ENCODE peak calls at places on chromosome 9, in five cellular contexts. B is uterus, N is spleen, Z is left ventricle myocardium inferior, O is fibroblast of lung. U is an unnamed sample. For H3K9me3, the result is how much of the 10 kb centered on the place peaks cover.

GRCh38 chr9:99184073-99184426 is 37.7 kb downstream of the ALG2 start:
- DNase-seq in B (peak), N (no peak), Z (peak), O (no peak), U (no peak)

GRCh38 chr9:114289571-114290481 is 33.1 kb upstream of the ORM1 start:
- DNase-seq in B (peak), N (peak), Z (peak), O (no peak), U (no peak)

GRCh38 chr9:113568081-113568435 is 104.5 kb downstream of the RGS3 start:
- DNase-seq in B (no peak), N (peak), Z (no peak), O (no peak), U (peak)

GRCh38 chr9:116075191-116075590 is 78.4 kb upstream of the PAPPA start:
- DNase-seq in B (no peak), N (no peak), Z (no peak), O (peak), U (no peak)

GRCh38 chr9:85433046-85433445 is 308.7 kb downstream of the AGTPBP1 start:
- DNase-seq in B (no peak), N (no peak), Z (no peak), O (no peak), U (no peak)

GRCh38 chr9:80076105-80076504 is 504.3 kb downstream of the TLE4 start:
- DNase-seq in B (no peak), N (no peak), Z (no peak), O (no peak), U (no peak)

GRCh38 chr9:5195450-5195849 is 10.0 kb upstream of the INSL6 start:
- DNase-seq in B (no peak), N (no peak), Z (no peak), O (no peak), U (no peak)

GRCh38 chr9:77763566-77763965 is 115.4 kb upstream of the GNA14 start:
- DNase-seq in B (no peak), N (no peak), Z (no peak), O (no peak), U (no peak)

GRCh38 chr9:37971107-37971459 is 67.2 kb upstream of the SLC25A51 start:
- DNase-seq in B (no peak), N (peak), Z (no peak), O (peak), U (no peak)

GRCh38 chr9:70535546-70536323 is 121.3 kb upstream of the KLF9 start:
- DNase-seq in B (no peak), N (no peak), Z (no peak), O (no peak), U (no peak)

GRCh38 chr9:91347370-91347769 is 14.3 kb downstream of the AUH start:
- DNase-seq in B (no peak), N (no peak), Z (no peak), O (no peak), U (no peak)

GRCh38 chr9:77846957-77847574 is 184.5 kb downstream of the GNAQ start:
- DNase-seq in B (no peak), N (no peak), Z (no peak), O (peak), U (no peak)

GRCh38 chr9:133539434-133539833 is 4.9 kb downstream of the ADAMTSL2 start:
- DNase-seq in B (peak), N (no peak), Z (peak), O (no peak), U (no peak)

GRCh38 chr9:91354846-91355245 is 6.9 kb downstream of the AUH start:
- DNase-seq in B (no peak), N (no peak), Z (no peak), O (no peak), U (no peak)

GRCh38 chr9:110622368-110622767 is 42.8 kb upstream of the SVEP1 start:
- DNase-seq in B (no peak), N (no peak), Z (no peak), O (no peak), U (no peak)

GRCh38 chr9:127568618-127568970 is 43.5 kb upstream of the STXBP1 start:
- DNase-seq in B (no peak), N (no peak), Z (no peak), O (no peak), U (no peak)

GRCh38 chr9:4887556-4887955 is 94.8 kb downstream of the RCL1 start:
- DNase-seq in B (no peak), N (no peak), Z (no peak), O (peak), U (peak)

GRCh38 chr9:36566813-36567217 is 5.9 kb upstream of the MELK start:
- DNase-seq in B (no peak), N (peak), Z (no peak), O (peak), U (peak)

GRCh38 chr9:138045541-138046490 is 168.2 kb downstream of the CACNA1B start:
- DNase-seq in B (no peak), N (peak), Z (no peak), O (no peak), U (peak)

GRCh38 chr9:128218518-128219389 is 15.6 kb downstream of the DNM1 start:
- DNase-seq in B (peak), N (peak), Z (peak), O (peak), U (peak)

GRCh38 chr9:25224309-25224708 is 453.9 kb downstream of the TUSC1 start:
- DNase-seq in B (no peak), N (no peak), Z (no peak), O (no peak), U (no peak)

GRCh38 chr9:2824564-2824963 is 19.3 kb downstream of the PUM3 start:
- DNase-seq in B (no peak), N (no peak), Z (no peak), O (peak), U (no peak)

GRCh38 chr9:107173422-107174180 is 109.5 kb upstream of the RAD23B start:
- DNase-seq in B (no peak), N (no peak), Z (no peak), O (no peak), U (no peak)

GRCh38 chr9:34114436-34114835 is 12.1 kb downstream of the DCAF12 start:
- DNase-seq in B (no peak), N (peak), Z (no peak), O (peak), U (no peak)

GRCh38 chr9:33025572-33026347 is 687 bp downstream of the DNAJA1 start:
- DNase-seq in B (peak), N (peak), Z (peak), O (peak), U (peak)

GRCh38 chr9:10562581-10563343 is 50.0 kb downstream of the PTPRD start:
- DNase-seq in B (no peak), N (no peak), Z (no peak), O (peak), U (no peak)

GRCh38 chr9:109506097-109506712 is 8.1 kb upstream of the PTPN3 start:
- DNase-seq in B (no peak), N (no peak), Z (no peak), O (no peak), U (no peak)

GRCh38 chr9:34377402-34377741 is 674 bp upstream of the MYORG start:
- DNase-seq in B (no peak), N (peak), Z (no peak), O (no peak), U (no peak)

GRCh38 chr9:110742741-110743371 is 74.3 kb downstream of the MUSK start:
- DNase-seq in B (no peak), N (no peak), Z (no peak), O (peak), U (no peak)

GRCh38 chr9:34992376-34992951 is 2.9 kb downstream of the DNAJB5 start:
- DNase-seq in B (peak), N (peak), Z (peak), O (peak), U (peak)

GRCh38 chr9:13388157-13388556 is 108.7 kb upstream of the MPDZ start:
- DNase-seq in B (no peak), N (no peak), Z (no peak), O (peak), U (peak)

GRCh38 chr9:98254236-98255063 is 999 bp downstream of the TBC1D2 start:
- DNase-seq in B (no peak), N (no peak), Z (no peak), O (no peak), U (no peak)

GRCh38 chr9:93357649-93358048 is 93.8 kb upstream of the FAM120A start:
- DNase-seq in B (no peak), N (no peak), Z (no peak), O (no peak), U (no peak)

GRCh38 chr9:88875394-88875793 is 115.9 kb upstream of the S1PR3 start:
- DNase-seq in B (no peak), N (no peak), Z (no peak), O (no peak), U (no peak)

GRCh38 chr9:77569335-77569734 is 78.8 kb downstream of the GNA14 start:
- DNase-seq in B (no peak), N (no peak), Z (no peak), O (no peak), U (no peak)

GRCh38 chr9:113996531-113997001 is 81.5 kb downstream of the AMBP start:
- DNase-seq in B (peak), N (peak), Z (no peak), O (no peak), U (no peak)

GRCh38 chr9:128713411-128713780 is 10.5 kb downstream of the ZDHHC12 start:
- DNase-seq in B (no peak), N (no peak), Z (no peak), O (no peak), U (no peak)

GRCh38 chr9:133037775-133038174 is 7.0 kb downstream of the GTF3C5 start:
- DNase-seq in B (no peak), N (peak), Z (no peak), O (no peak), U (no peak)

DNA sequence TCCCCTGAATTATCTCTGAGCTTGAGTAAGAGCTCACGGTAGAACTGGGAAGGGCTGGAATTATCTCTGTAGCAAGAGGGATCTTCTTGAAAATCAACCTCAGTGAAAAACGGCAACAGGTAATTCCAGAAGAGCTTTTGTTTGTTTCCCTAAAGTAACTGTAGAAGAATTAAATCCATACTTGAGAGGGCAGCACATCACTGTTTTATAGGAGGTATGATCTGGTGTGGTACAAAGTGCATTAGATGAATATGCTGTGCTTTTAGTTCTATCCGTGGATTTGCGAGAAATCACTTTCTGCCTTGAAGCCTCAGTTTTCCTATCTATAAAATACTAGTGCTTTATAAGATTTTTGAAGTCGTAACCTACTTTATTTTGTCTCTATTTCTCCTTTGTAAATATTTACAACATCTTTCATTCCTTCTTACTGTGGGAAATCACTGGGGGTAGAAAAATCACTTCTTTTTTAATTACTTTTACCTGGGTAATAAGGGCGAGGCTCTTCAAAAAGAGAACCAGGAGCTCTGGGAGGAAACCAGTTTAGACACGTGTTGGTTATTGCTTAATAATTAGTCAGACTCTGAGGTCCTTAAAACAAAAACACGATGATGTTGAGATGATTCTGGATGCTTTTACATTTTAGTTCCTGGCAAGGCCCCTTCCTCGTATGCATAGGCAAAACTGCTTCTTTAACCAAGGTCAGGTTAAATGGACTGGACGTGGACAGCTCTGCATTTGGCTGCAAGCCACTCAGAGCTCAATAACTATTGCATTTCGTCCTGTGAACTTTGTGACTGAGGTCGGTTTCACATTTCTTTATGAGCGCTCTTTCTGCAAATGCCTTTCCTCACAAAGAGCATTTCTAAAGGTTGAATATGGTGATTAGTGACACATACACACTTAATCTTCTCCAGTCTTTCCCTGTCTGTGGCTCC is 376.2 kb downstream of the BRINP1 start:
- DNase-seq in B (no peak), N (no peak), Z (no peak), O (peak), U (no peak)
- H3K4me3 ChIP-seq in B (no peak), N (no peak), Z (no peak), O (no peak), U (no peak)

DNA sequence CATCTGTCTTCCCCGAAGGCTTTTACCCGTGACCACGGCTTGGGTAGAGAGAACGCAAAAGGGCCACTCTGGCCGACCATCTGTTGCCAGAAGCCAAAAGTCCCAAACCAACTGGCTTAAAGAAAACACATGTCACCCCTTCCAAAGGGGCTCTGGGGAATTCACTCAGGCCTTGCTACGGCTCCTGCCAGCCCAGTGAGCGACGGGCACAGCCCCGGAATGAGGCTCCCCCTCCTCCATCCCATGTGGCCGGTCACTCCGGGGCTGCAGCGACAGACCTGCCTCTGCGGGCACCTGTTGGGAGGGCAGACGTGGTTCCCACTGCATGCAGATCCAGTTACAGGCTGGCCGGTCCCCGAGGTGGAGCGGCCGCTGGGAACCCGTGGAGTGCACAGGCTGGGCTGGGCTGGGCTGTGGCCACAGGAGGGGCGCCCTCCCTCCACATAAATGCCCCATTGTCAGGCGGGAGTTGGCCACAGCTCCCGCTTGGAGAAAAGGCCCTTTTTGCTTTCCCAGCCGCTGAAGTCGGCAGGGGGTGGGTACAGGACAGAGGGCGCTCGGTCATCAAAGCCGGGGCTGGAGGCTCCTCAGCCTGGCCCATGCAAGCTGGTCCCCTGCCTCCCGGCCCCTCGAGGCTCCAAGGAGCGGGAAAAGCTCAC is 19.9 kb downstream of the NOTCH1 start:
- DNase-seq in B (no peak), N (no peak), Z (no peak), O (no peak), U (no peak)
- TF ChIP-seq CTCF in B (no peak), N (no peak), Z (no peak), O (no peak), U (no peak)

DNA sequence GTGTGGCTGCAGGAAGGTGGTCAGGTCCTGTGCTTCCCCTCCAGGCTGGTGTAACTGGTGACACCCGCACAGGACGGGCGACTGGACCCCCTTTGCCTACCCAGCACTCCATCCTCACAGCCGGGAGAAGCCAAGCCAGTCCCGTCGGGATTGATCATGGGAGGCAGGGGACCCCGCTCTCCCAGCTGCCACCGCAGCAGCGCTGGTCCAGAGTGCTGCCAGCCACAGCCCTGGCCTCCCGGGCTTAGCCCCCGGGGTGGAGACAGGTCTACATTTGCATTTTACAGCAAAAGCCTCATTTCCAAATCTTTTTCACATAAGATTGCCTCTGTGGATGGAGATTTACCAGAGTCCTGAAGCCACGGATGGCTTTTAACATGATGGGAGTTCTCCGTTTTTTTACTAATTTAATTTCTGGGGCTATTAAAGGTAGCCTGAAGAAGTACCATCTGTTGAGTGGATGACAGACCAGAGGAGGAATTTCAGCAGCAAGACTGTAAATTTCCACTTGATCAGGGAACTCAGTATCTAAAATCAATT is 80.4 kb downstream of the OLFM1 start:
- DNase-seq in B (no peak), N (no peak), Z (no peak), O (no peak), U (no peak)
- H3K9me3 ChIP-seq in B (under half), N (under half), Z (under half), O (under half), U (under half)

DNA sequence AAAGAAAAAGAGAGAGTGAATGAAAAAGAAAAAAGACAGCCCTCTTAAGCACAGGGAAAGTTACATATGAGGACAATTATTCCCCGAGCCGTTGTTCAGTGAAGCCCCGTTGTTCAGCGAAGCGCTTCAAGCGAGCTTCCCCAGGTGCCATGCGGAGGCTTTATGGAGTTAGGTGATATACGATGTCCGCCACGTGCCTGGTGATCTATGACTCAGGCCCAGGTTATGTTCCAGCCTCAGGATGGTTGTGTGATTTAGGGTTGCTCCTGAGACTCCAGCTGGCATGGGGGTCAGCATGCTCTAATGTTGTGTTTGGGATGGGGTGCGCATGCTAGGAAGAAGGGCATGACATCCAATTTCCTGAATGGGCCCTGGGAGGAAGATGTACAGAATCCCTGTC is 365.6 kb downstream of the CDK5RAP2 start:
- DNase-seq in B (no peak), N (no peak), Z (no peak), O (no peak), U (no peak)
- H3K4me3 ChIP-seq in B (no peak), N (no peak), Z (no peak), O (no peak), U (no peak)

GRCh38 chr9:131475111-131475955 is 27.4 kb upstream of the POMT1 start:
- DNase-seq in B (no peak), N (peak), Z (no peak), O (no peak), U (no peak)
- TF ChIP-seq CTCF in B (no peak), N (no peak), Z (no peak), O (no peak), U (no peak)

U was measured in ascending aorta.